ENCODE peak calls at places on chromosomes 16 and 17, in five cellular contexts. One of them, this sample, is unnamed.

GRCh38 chr16:78392585-78393195 is 293.2 kb downstream of the WWOX start:
- DNase-seq in transverse colon: no peak
- DNase-seq in fibroblast of lung: no peak
- DNase-seq in adrenal gland: no peak
- DNase-seq in sigmoid colon: no peak
- DNase-seq in this sample: no peak

GRCh38 chr17:60159479-60159866 is 9.7 kb downstream of the CA4 start:
- DNase-seq in adrenal gland: no peak
- DNase-seq in fibroblast of lung: no peak
- DNase-seq in sigmoid colon: no peak
- DNase-seq in transverse colon: no peak
- DNase-seq in this sample: no peak

GRCh38 chr17:2975469-2975958 is 87.9 kb downstream of the OR1D5 start:
- DNase-seq in adrenal gland: peak; percentile 52
- DNase-seq in fibroblast of lung: no peak
- DNase-seq in transverse colon: peak; percentile 40
- DNase-seq in sigmoid colon: peak; percentile 78
- DNase-seq in this sample: no peak

GRCh38 chr17:19019041-19019941 is 14.7 kb upstream of the FAM83G start:
- DNase-seq in adrenal gland: no peak
- DNase-seq in fibroblast of lung: no peak
- DNase-seq in transverse colon: no peak
- DNase-seq in sigmoid colon: no peak
- DNase-seq in this sample: no peak

GRCh38 chr16:48444574-48444973 is 59.4 kb upstream of the SIAH1 start:
- DNase-seq in adrenal gland: peak; percentile 32
- DNase-seq in fibroblast of lung: peak; percentile 93
- DNase-seq in sigmoid colon: peak; percentile 72
- DNase-seq in transverse colon: no peak
- DNase-seq in this sample: no peak

GRCh38 chr17:47651704-47652103 is 2.0 kb downstream of the KPNB1 start:
- DNase-seq in sigmoid colon: no peak
- DNase-seq in adrenal gland: no peak
- DNase-seq in fibroblast of lung: no peak
- DNase-seq in transverse colon: no peak
- DNase-seq in this sample: no peak

GRCh38 chr16:87850009-87851006 is 19.0 kb downstream of the SLC7A5 start:
- DNase-seq in adrenal gland: peak; percentile 63
- DNase-seq in transverse colon: peak; percentile 72
- DNase-seq in fibroblast of lung: peak; percentile 49
- DNase-seq in sigmoid colon: no peak
- DNase-seq in this sample: peak; percentile 66

GRCh38 chr17:61351745-61352407 is 47.8 kb upstream of the TBX2 start:
- DNase-seq in transverse colon: no peak
- DNase-seq in sigmoid colon: no peak
- DNase-seq in adrenal gland: no peak
- DNase-seq in fibroblast of lung: no peak
- DNase-seq in this sample: no peak

GRCh38 chr16:15746332-15746731 is 96.3 kb downstream of the NDE1 start:
- DNase-seq in fibroblast of lung: no peak
- DNase-seq in transverse colon: no peak
- DNase-seq in sigmoid colon: no peak
- DNase-seq in adrenal gland: no peak
- DNase-seq in this sample: no peak

GRCh38 chr17:27078296-27078695 is 215.6 kb upstream of the WSB1 start:
- DNase-seq in sigmoid colon: no peak
- DNase-seq in adrenal gland: no peak
- DNase-seq in transverse colon: no peak
- DNase-seq in fibroblast of lung: no peak
- DNase-seq in this sample: no peak

GRCh38 chr16:87043273-87044030 is 273.7 kb downstream of the C16orf95 start:
- DNase-seq in fibroblast of lung: peak; percentile 51
- DNase-seq in transverse colon: no peak
- DNase-seq in sigmoid colon: peak; percentile 79
- DNase-seq in adrenal gland: no peak
- DNase-seq in this sample: no peak

GRCh38 chr16:28977703-28978641 is 3.4 kb downstream of the SPNS1 start:
- DNase-seq in sigmoid colon: no peak
- DNase-seq in adrenal gland: no peak
- DNase-seq in fibroblast of lung: no peak
- DNase-seq in transverse colon: no peak
- DNase-seq in this sample: no peak

GRCh38 chr16:24800586-24800985 is 45.2 kb upstream of the SLC5A11 start:
- DNase-seq in adrenal gland: no peak
- DNase-seq in transverse colon: no peak
- DNase-seq in sigmoid colon: no peak
- DNase-seq in fibroblast of lung: peak; percentile 33
- DNase-seq in this sample: no peak

GRCh38 chr17:45758544-45758943 is 25.6 kb upstream of the CRHR1 start:
- DNase-seq in sigmoid colon: no peak
- DNase-seq in transverse colon: no peak
- DNase-seq in fibroblast of lung: no peak
- DNase-seq in adrenal gland: no peak
- DNase-seq in this sample: no peak

GRCh38 chr16:87254271-87254670 is 62.9 kb downstream of the C16orf95 start:
- DNase-seq in transverse colon: no peak
- DNase-seq in adrenal gland: no peak
- DNase-seq in sigmoid colon: no peak
- DNase-seq in fibroblast of lung: no peak
- DNase-seq in this sample: no peak

GRCh38 chr16:21166561-21166961 is 8.1 kb downstream of the LDAF1 start:
- DNase-seq in transverse colon: no peak
- DNase-seq in adrenal gland: no peak
- DNase-seq in fibroblast of lung: no peak
- DNase-seq in sigmoid colon: no peak
- DNase-seq in this sample: no peak

GRCh38 chr16:8931864-8932263 is 31.8 kb downstream of the USP7 start:
- DNase-seq in transverse colon: peak; percentile 50
- DNase-seq in adrenal gland: peak; percentile 68
- DNase-seq in sigmoid colon: no peak
- DNase-seq in fibroblast of lung: peak; percentile 69
- DNase-seq in this sample: peak; percentile 11

GRCh38 chr16:46961373-46962353 is 11.8 kb downstream of the DNAJA2 start:
- DNase-seq in adrenal gland: peak; percentile 16
- DNase-seq in transverse colon: no peak
- DNase-seq in fibroblast of lung: no peak
- DNase-seq in sigmoid colon: no peak
- DNase-seq in this sample: no peak

GRCh38 chr16:82368041-82368440 is 198.0 kb upstream of the MPHOSPH6 start:
- DNase-seq in fibroblast of lung: peak; percentile 9
- DNase-seq in adrenal gland: peak; percentile 33
- DNase-seq in transverse colon: no peak
- DNase-seq in sigmoid colon: no peak
- DNase-seq in this sample: no peak

GRCh38 chr17:5133311-5133710 is 17.5 kb downstream of the USP6 start:
- DNase-seq in adrenal gland: no peak
- DNase-seq in sigmoid colon: no peak
- DNase-seq in fibroblast of lung: no peak
- DNase-seq in transverse colon: no peak
- DNase-seq in this sample: no peak

GRCh38 chr16:17414421-17414820 is 56.3 kb downstream of the XYLT1 start:
- DNase-seq in adrenal gland: no peak
- DNase-seq in transverse colon: peak; percentile 14
- DNase-seq in sigmoid colon: no peak
- DNase-seq in fibroblast of lung: no peak
- DNase-seq in this sample: no peak

GRCh38 chr17:65193305-65194293 is 56.4 kb downstream of the RGS9 start:
- DNase-seq in sigmoid colon: no peak
- DNase-seq in transverse colon: no peak
- DNase-seq in adrenal gland: peak; percentile 21
- DNase-seq in fibroblast of lung: no peak
- DNase-seq in this sample: no peak

GRCh38 chr17:65198653-65199382 is 61.6 kb downstream of the RGS9 start:
- DNase-seq in adrenal gland: peak; percentile 18
- DNase-seq in fibroblast of lung: peak; percentile 78
- DNase-seq in sigmoid colon: no peak
- DNase-seq in transverse colon: no peak
- DNase-seq in this sample: no peak

GRCh38 chr16:19636436-19637267 is 81.1 kb downstream of the VPS35L start:
- DNase-seq in transverse colon: no peak
- DNase-seq in adrenal gland: no peak
- DNase-seq in fibroblast of lung: peak; percentile 26
- DNase-seq in sigmoid colon: peak; percentile 67
- DNase-seq in this sample: no peak

GRCh38 chr17:65629234-65629690 is 67.8 kb upstream of the AXIN2 start:
- DNase-seq in adrenal gland: no peak
- DNase-seq in fibroblast of lung: no peak
- DNase-seq in transverse colon: no peak
- DNase-seq in sigmoid colon: no peak
- DNase-seq in this sample: no peak

GRCh38 chr16:19881783-19882182 is 2.9 kb downstream of the GPRC5B start:
- DNase-seq in transverse colon: no peak
- DNase-seq in fibroblast of lung: no peak
- DNase-seq in sigmoid colon: no peak
- DNase-seq in adrenal gland: no peak
- DNase-seq in this sample: no peak

GRCh38 chr17:68197091-68197996 is 50.5 kb upstream of the AMZ2 start:
- DNase-seq in adrenal gland: no peak
- DNase-seq in transverse colon: peak; percentile 36
- DNase-seq in sigmoid colon: no peak
- DNase-seq in fibroblast of lung: no peak
- DNase-seq in this sample: no peak

GRCh38 chr16:69348222-69348621 is 3.4 kb downstream of the TMED6 start:
- DNase-seq in transverse colon: no peak
- DNase-seq in adrenal gland: no peak
- DNase-seq in fibroblast of lung: no peak
- DNase-seq in sigmoid colon: no peak
- DNase-seq in this sample: no peak

GRCh38 chr16:69349508-69349907 is 2.1 kb downstream of the TMED6 start:
- DNase-seq in transverse colon: no peak
- DNase-seq in sigmoid colon: no peak
- DNase-seq in adrenal gland: no peak
- DNase-seq in fibroblast of lung: no peak
- DNase-seq in this sample: no peak

GRCh38 chr16:69346683-69347082 is 4.9 kb downstream of the TMED6 start:
- DNase-seq in fibroblast of lung: no peak
- DNase-seq in adrenal gland: no peak
- DNase-seq in transverse colon: no peak
- DNase-seq in sigmoid colon: no peak
- DNase-seq in this sample: no peak

GRCh38 chr16:69350536-69351133 is 951 bp downstream of the TMED6 start:
- DNase-seq in fibroblast of lung: no peak
- DNase-seq in sigmoid colon: no peak
- DNase-seq in transverse colon: no peak
- DNase-seq in adrenal gland: no peak
- DNase-seq in this sample: no peak

DNA sequence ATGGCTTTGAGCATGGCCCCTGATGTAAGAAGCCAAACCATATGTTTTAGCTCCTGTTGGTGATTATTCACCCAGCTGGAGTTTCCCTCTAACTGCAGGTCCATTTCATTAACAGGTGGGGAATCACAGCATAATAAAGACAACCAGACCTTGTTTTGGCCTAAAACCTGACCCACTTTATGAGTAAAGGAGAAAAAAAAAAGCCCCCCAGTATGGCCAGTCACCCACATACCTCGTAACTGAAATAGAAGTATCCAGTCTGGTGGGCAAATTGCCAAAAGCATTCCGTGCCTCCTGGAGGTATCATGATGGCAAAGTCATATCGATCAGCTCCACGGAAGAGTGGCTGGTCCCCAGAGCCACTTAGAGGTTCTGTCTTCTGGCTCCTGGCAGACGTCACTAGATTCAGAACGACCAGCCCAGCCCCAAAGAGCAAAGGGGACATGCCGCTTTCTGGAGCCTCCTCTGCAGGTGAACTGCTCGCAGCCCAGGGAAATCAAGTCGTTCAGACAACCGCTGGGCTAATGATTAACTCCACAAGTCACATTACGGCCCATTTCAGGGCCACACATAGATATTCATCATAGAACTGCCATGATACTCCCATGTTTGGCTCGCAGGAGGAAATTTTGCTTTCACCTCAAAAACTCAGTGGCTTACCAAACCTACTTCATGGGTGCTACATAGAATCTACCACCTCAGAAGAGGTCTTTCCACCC is at the start of gene TMED6:
- DNase-seq in adrenal gland: no peak
- DNase-seq in sigmoid colon: no peak
- DNase-seq in transverse colon: peak; percentile 77
- DNase-seq in fibroblast of lung: no peak
- DNase-seq in this sample: no peak
- H3K27ac ChIP-seq in adrenal gland: no peak within 1 kb of the TSS
- H3K27ac ChIP-seq in sigmoid colon: no peak within 1 kb of the TSS
- H3K27ac ChIP-seq in transverse colon: peak within 1 kb of the TSS; percentile 65
- H3K27ac ChIP-seq in fibroblast of lung: no peak within 1 kb of the TSS
- H3K27ac ChIP-seq in this sample: no peak within 1 kb of the TSS

GRCh38 chr16:70540994-70541393 is 17.4 kb downstream of the SF3B3 start:
- DNase-seq in sigmoid colon: no peak
- DNase-seq in fibroblast of lung: no peak
- DNase-seq in transverse colon: no peak
- DNase-seq in adrenal gland: no peak
- DNase-seq in this sample: no peak
- H3K36me3 ChIP-seq in sigmoid colon: peaks cover 100% of the 10 kb centered on the region
- H3K36me3 ChIP-seq in fibroblast of lung: peaks cover 18% of the 10 kb centered on the region
- H3K36me3 ChIP-seq in transverse colon: no peaks in the 10 kb centered on the region
- H3K36me3 ChIP-seq in adrenal gland: no peaks in the 10 kb centered on the region
- H3K36me3 ChIP-seq in this sample: peaks cover 94% of the 10 kb centered on the region

GRCh38 chr17:80455784-80456183 is 20.6 kb downstream of the NPTX1 start:
- DNase-seq in adrenal gland: peak; percentile 32
- DNase-seq in sigmoid colon: no peak
- DNase-seq in fibroblast of lung: no peak
- DNase-seq in transverse colon: no peak
- DNase-seq in this sample: no peak

GRCh38 chr17:80460286-80460881 is 16.0 kb downstream of the NPTX1 start:
- DNase-seq in transverse colon: no peak
- DNase-seq in adrenal gland: no peak
- DNase-seq in fibroblast of lung: no peak
- DNase-seq in sigmoid colon: peak; percentile 89
- DNase-seq in this sample: no peak

GRCh38 chr17:80456465-80457235 is 19.8 kb downstream of the NPTX1 start:
- DNase-seq in transverse colon: no peak
- DNase-seq in fibroblast of lung: peak; percentile 21
- DNase-seq in sigmoid colon: peak; percentile 93
- DNase-seq in adrenal gland: no peak
- DNase-seq in this sample: no peak

GRCh38 chr17:80457236-80457856 is 19.1 kb downstream of the NPTX1 start:
- DNase-seq in adrenal gland: no peak
- DNase-seq in fibroblast of lung: no peak
- DNase-seq in transverse colon: no peak
- DNase-seq in sigmoid colon: no peak
- DNase-seq in this sample: no peak

GRCh38 chr17:80458016-80458415 is 18.4 kb downstream of the NPTX1 start:
- DNase-seq in sigmoid colon: no peak
- DNase-seq in transverse colon: no peak
- DNase-seq in adrenal gland: no peak
- DNase-seq in fibroblast of lung: no peak
- DNase-seq in this sample: no peak
- H3K4me1 ChIP-seq in sigmoid colon: no peaks in the 10 kb centered on the region
- H3K4me1 ChIP-seq in transverse colon: peaks cover 26% of the 10 kb centered on the region
- H3K4me1 ChIP-seq in adrenal gland: peaks cover 19% of the 10 kb centered on the region
- H3K4me1 ChIP-seq in fibroblast of lung: peaks cover 6% of the 10 kb centered on the region
- H3K4me1 ChIP-seq in this sample: peaks cover 11% of the 10 kb centered on the region

DNA sequence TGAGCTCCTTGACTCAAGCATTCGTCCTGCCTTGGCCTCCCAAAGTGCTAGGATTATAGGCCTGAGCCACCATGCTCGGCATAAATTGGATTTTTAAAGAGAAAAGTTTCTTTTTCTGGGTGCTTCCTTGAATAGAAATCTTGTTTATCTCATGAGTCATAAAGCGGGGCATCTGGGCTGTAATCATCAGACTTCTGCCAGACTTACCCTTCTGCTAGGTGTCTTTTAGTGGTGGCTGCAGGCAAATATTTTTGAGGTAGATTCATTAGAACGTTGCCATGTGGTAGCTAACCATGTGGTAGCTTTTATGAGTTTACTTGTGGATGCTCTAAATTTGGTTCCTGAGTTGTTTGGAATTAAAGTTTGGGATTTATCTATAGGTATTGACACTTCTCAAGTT is 13.4 kb downstream of the PGS1 start:
- DNase-seq in transverse colon: no peak
- DNase-seq in adrenal gland: peak; percentile 27
- DNase-seq in sigmoid colon: no peak
- DNase-seq in fibroblast of lung: peak; percentile 45
- DNase-seq in this sample: no peak
- H3K27ac ChIP-seq in transverse colon: no peak overlapping the region
- H3K27ac ChIP-seq in adrenal gland: peak overlapping the region; percentile 84
- H3K27ac ChIP-seq in sigmoid colon: no peak overlapping the region
- H3K27ac ChIP-seq in fibroblast of lung: peak overlapping the region; percentile 97
- H3K27ac ChIP-seq in this sample: no peak overlapping the region